ENCODE peak calls at places on chromosomes 11 and 22, in eight cellular contexts. K is SW 1271, P is SW480, J is amniotic stem cell, I is erythroblast, M is substantia nigra, G is naive B cell, Q is cerebellar nuclear complex. X is an unnamed sample.

GRCh38 chr11:58525037-58525614 is 17.2 kb upstream of the OR5B21 start:
- DNase-seq in K (no peak), P (no peak), J (no peak), I (no peak), M (no peak), G (peak), Q (no peak), X (peak)

GRCh38 chr11:15910761-15911160 is 445.6 kb downstream of the SOX6 start:
- DNase-seq in K (no peak), P (no peak), J (no peak), I (no peak), M (no peak), G (no peak), Q (no peak), X (no peak)

GRCh38 chr22:50699754-50700386 is 27.2 kb downstream of the SHANK3 start:
- DNase-seq in K (no peak), P (no peak), J (no peak), I (no peak), M (no peak), G (no peak), Q (no peak), X (no peak)

GRCh38 chr22:43481528-43482309 is 69.9 kb downstream of the MPPED1 start:
- DNase-seq in K (no peak), P (no peak), J (no peak), I (no peak), M (no peak), G (peak), Q (no peak), X (peak)

GRCh38 chr11:41431784-41432183 is 27.7 kb downstream of the LRRC4C start:
- DNase-seq in K (no peak), P (no peak), J (no peak), I (peak), M (no peak), G (no peak), Q (no peak), X (no peak)

GRCh38 chr11:102111787-102112653 is 1.8 kb downstream of the YAP1 start:
- DNase-seq in K (peak), P (peak), J (peak), I (no peak), M (no peak), G (no peak), Q (no peak), X (no peak)

GRCh38 chr22:35620624-35621245 is 3.6 kb upstream of the MB start:
- DNase-seq in K (no peak), P (no peak), J (no peak), I (no peak), M (no peak), G (no peak), Q (no peak), X (peak)

GRCh38 chr11:64790205-64791095 is 12.1 kb upstream of the SF1 start:
- DNase-seq in K (no peak), P (no peak), J (no peak), I (no peak), M (no peak), G (no peak), Q (no peak), X (no peak)

GRCh38 chr22:36236338-36237319 is 2.7 kb downstream of the APOL2 start:
- DNase-seq in K (no peak), P (no peak), J (no peak), I (no peak), M (no peak), G (no peak), Q (no peak), X (no peak)